ENCODE peak calls at places on chromosome 5, in nine cellular contexts. One of them, this sample, is unnamed.

GRCh38 chr5:139700711-139701693 is 52.9 kb downstream of the CXXC5 start:
- DNase-seq in endodermal cell: peak
- DNase-seq in CD8-positive, alpha-beta T cell: no peak
- DNase-seq in neural progenitor cell: peak
- DNase-seq in HCT116: no peak
- DNase-seq in brain microvascular endothelial cell: no peak
- DNase-seq in psoas muscle: no peak
- DNase-seq in mesendoderm: peak
- DNase-seq in HL-60: no peak
- DNase-seq in this sample: no peak

GRCh38 chr5:126676195-126676624 is 75.5 kb downstream of the PHAX start:
- DNase-seq in endodermal cell: peak
- DNase-seq in mesendoderm: peak
- DNase-seq in HCT116: peak
- DNase-seq in neural progenitor cell: peak
- DNase-seq in CD8-positive, alpha-beta T cell: peak
- DNase-seq in brain microvascular endothelial cell: peak
- DNase-seq in HL-60: no peak
- DNase-seq in psoas muscle: no peak
- DNase-seq in this sample: peak

GRCh38 chr5:78879541-78879940 is 105.6 kb downstream of the ARSB start:
- DNase-seq in CD8-positive, alpha-beta T cell: no peak
- DNase-seq in mesendoderm: no peak
- DNase-seq in endodermal cell: no peak
- DNase-seq in brain microvascular endothelial cell: no peak
- DNase-seq in neural progenitor cell: no peak
- DNase-seq in psoas muscle: no peak
- DNase-seq in HL-60: no peak
- DNase-seq in HCT116: no peak
- DNase-seq in this sample: no peak

GRCh38 chr5:93579561-93580386 is 1.2 kb downstream of the NR2F1-AS1 start:
- DNase-seq in HL-60: no peak
- DNase-seq in CD8-positive, alpha-beta T cell: no peak
- DNase-seq in mesendoderm: peak
- DNase-seq in HCT116: no peak
- DNase-seq in neural progenitor cell: peak
- DNase-seq in endodermal cell: peak
- DNase-seq in brain microvascular endothelial cell: no peak
- DNase-seq in psoas muscle: peak
- DNase-seq in this sample: no peak

GRCh38 chr5:69156456-69156855 is 10.5 kb upstream of the CCNB1 start:
- DNase-seq in neural progenitor cell: no peak
- DNase-seq in HL-60: no peak
- DNase-seq in endodermal cell: no peak
- DNase-seq in mesendoderm: no peak
- DNase-seq in HCT116: no peak
- DNase-seq in brain microvascular endothelial cell: no peak
- DNase-seq in psoas muscle: no peak
- DNase-seq in CD8-positive, alpha-beta T cell: no peak
- DNase-seq in this sample: no peak

GRCh38 chr5:36078430-36078829 is 11.7 kb upstream of the UGT3A2 start:
- DNase-seq in HCT116: no peak
- DNase-seq in psoas muscle: no peak
- DNase-seq in brain microvascular endothelial cell: no peak
- DNase-seq in mesendoderm: no peak
- DNase-seq in HL-60: no peak
- DNase-seq in endodermal cell: no peak
- DNase-seq in neural progenitor cell: no peak
- DNase-seq in CD8-positive, alpha-beta T cell: no peak
- DNase-seq in this sample: no peak

GRCh38 chr5:125657936-125658335 is 765.3 kb upstream of the GRAMD2B start:
- DNase-seq in brain microvascular endothelial cell: no peak
- DNase-seq in CD8-positive, alpha-beta T cell: no peak
- DNase-seq in HL-60: no peak
- DNase-seq in HCT116: no peak
- DNase-seq in endodermal cell: no peak
- DNase-seq in neural progenitor cell: no peak
- DNase-seq in psoas muscle: no peak
- DNase-seq in mesendoderm: no peak
- DNase-seq in this sample: no peak

GRCh38 chr5:140131967-140132409 is 6.3 kb downstream of the IGIP start:
- DNase-seq in endodermal cell: no peak
- DNase-seq in brain microvascular endothelial cell: peak
- DNase-seq in HL-60: no peak
- DNase-seq in psoas muscle: peak
- DNase-seq in neural progenitor cell: no peak
- DNase-seq in CD8-positive, alpha-beta T cell: no peak
- DNase-seq in mesendoderm: no peak
- DNase-seq in HCT116: peak
- DNase-seq in this sample: peak

GRCh38 chr5:123036391-123037103 is at the start of gene PPIC:
- DNase-seq in endodermal cell: peak
- DNase-seq in HCT116: peak
- DNase-seq in brain microvascular endothelial cell: peak
- DNase-seq in HL-60: no peak
- DNase-seq in mesendoderm: peak
- DNase-seq in CD8-positive, alpha-beta T cell: no peak
- DNase-seq in psoas muscle: peak
- DNase-seq in neural progenitor cell: peak
- DNase-seq in this sample: no peak

GRCh38 chr5:54360089-54360488 is 49.7 kb upstream of the ARL15 start:
- DNase-seq in mesendoderm: peak
- DNase-seq in CD8-positive, alpha-beta T cell: no peak
- DNase-seq in psoas muscle: no peak
- DNase-seq in neural progenitor cell: peak
- DNase-seq in brain microvascular endothelial cell: peak
- DNase-seq in HL-60: no peak
- DNase-seq in HCT116: no peak
- DNase-seq in endodermal cell: peak
- DNase-seq in this sample: no peak

GRCh38 chr5:61974680-61975079 is 331.3 kb upstream of the KIF2A start:
- DNase-seq in CD8-positive, alpha-beta T cell: no peak
- DNase-seq in neural progenitor cell: no peak
- DNase-seq in mesendoderm: no peak
- DNase-seq in brain microvascular endothelial cell: no peak
- DNase-seq in endodermal cell: no peak
- DNase-seq in HL-60: no peak
- DNase-seq in psoas muscle: no peak
- DNase-seq in HCT116: no peak
- DNase-seq in this sample: no peak

GRCh38 chr5:3325811-3326568 is 269.6 kb upstream of the IRX1 start:
- DNase-seq in HL-60: no peak
- DNase-seq in brain microvascular endothelial cell: no peak
- DNase-seq in HCT116: no peak
- DNase-seq in mesendoderm: no peak
- DNase-seq in CD8-positive, alpha-beta T cell: no peak
- DNase-seq in endodermal cell: peak
- DNase-seq in neural progenitor cell: no peak
- DNase-seq in psoas muscle: no peak
- DNase-seq in this sample: no peak

GRCh38 chr5:3326569-3327232 is 268.9 kb upstream of the IRX1 start:
- DNase-seq in CD8-positive, alpha-beta T cell: no peak
- DNase-seq in mesendoderm: peak
- DNase-seq in HCT116: no peak
- DNase-seq in HL-60: no peak
- DNase-seq in neural progenitor cell: no peak
- DNase-seq in endodermal cell: no peak
- DNase-seq in brain microvascular endothelial cell: no peak
- DNase-seq in psoas muscle: no peak
- DNase-seq in this sample: no peak

GRCh38 chr5:3323144-3323543 is 272.5 kb upstream of the IRX1 start:
- DNase-seq in HCT116: no peak
- DNase-seq in brain microvascular endothelial cell: no peak
- DNase-seq in psoas muscle: no peak
- DNase-seq in HL-60: no peak
- DNase-seq in neural progenitor cell: no peak
- DNase-seq in CD8-positive, alpha-beta T cell: no peak
- DNase-seq in mesendoderm: no peak
- DNase-seq in endodermal cell: no peak
- DNase-seq in this sample: no peak

GRCh38 chr5:3324421-3325101 is 271.1 kb upstream of the IRX1 start:
- DNase-seq in HL-60: no peak
- DNase-seq in endodermal cell: peak
- DNase-seq in mesendoderm: peak
- DNase-seq in HCT116: no peak
- DNase-seq in CD8-positive, alpha-beta T cell: no peak
- DNase-seq in neural progenitor cell: peak
- DNase-seq in psoas muscle: no peak
- DNase-seq in brain microvascular endothelial cell: no peak
- DNase-seq in this sample: no peak

DNA sequence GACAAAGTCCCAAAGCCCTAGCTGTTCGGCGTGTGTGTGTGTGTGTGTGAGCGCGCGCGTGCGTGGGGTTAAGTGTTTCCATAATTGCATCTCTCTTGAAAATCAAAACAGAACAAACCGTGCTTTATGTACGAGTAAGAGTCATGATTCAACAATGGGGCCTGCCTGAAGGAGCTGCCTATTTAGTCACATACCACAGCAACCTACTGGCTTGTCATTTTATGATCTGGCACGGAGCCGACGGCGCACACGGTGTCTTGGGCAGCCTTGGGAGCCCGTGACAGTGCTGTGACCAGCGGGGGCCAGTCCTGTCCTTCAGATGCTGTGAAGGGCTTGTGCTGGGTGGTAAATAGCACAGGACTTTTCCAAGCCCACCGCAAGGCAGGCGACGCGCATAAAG is 270.4 kb upstream of the IRX1 start:
- DNase-seq in mesendoderm: peak
- DNase-seq in endodermal cell: no peak
- DNase-seq in HCT116: no peak
- DNase-seq in neural progenitor cell: peak
- DNase-seq in brain microvascular endothelial cell: no peak
- DNase-seq in psoas muscle: no peak
- DNase-seq in HL-60: no peak
- DNase-seq in CD8-positive, alpha-beta T cell: no peak
- DNase-seq in this sample: peak
- H3K27ac ChIP-seq in mesendoderm: no peak
- H3K27ac ChIP-seq in endodermal cell: peak
- H3K27ac ChIP-seq in HCT116: no peak
- H3K27ac ChIP-seq in neural progenitor cell: no peak
- H3K27ac ChIP-seq in brain microvascular endothelial cell: no peak
- H3K27ac ChIP-seq in psoas muscle: no peak
- H3K27ac ChIP-seq in HL-60: no peak
- H3K27ac ChIP-seq in CD8-positive, alpha-beta T cell: no peak
- H3K27ac ChIP-seq in this sample: no peak

GRCh38 chr5:103569313-103570060 is 6.9 kb upstream of the NUDT12 start:
- DNase-seq in HCT116: no peak
- DNase-seq in HL-60: no peak
- DNase-seq in endodermal cell: no peak
- DNase-seq in neural progenitor cell: no peak
- DNase-seq in CD8-positive, alpha-beta T cell: no peak
- DNase-seq in psoas muscle: no peak
- DNase-seq in brain microvascular endothelial cell: no peak
- DNase-seq in mesendoderm: no peak
- DNase-seq in this sample: no peak
- H3K4me3 ChIP-seq in HCT116: no peak
- H3K4me3 ChIP-seq in HL-60: no peak
- H3K4me3 ChIP-seq in endodermal cell: no peak
- H3K4me3 ChIP-seq in neural progenitor cell: no peak
- H3K4me3 ChIP-seq in CD8-positive, alpha-beta T cell: no peak
- H3K4me3 ChIP-seq in psoas muscle: no peak
- H3K4me3 ChIP-seq in brain microvascular endothelial cell: no peak
- H3K4me3 ChIP-seq in mesendoderm: no peak
- H3K4me3 ChIP-seq in this sample: no peak

GRCh38 chr5:113025596-113025995 is 49.0 kb downstream of the DCP2 start:
- DNase-seq in neural progenitor cell: no peak
- DNase-seq in HL-60: no peak
- DNase-seq in endodermal cell: no peak
- DNase-seq in CD8-positive, alpha-beta T cell: no peak
- DNase-seq in HCT116: no peak
- DNase-seq in mesendoderm: no peak
- DNase-seq in brain microvascular endothelial cell: no peak
- DNase-seq in psoas muscle: no peak
- DNase-seq in this sample: no peak

GRCh38 chr5:113027015-113027414 is 50.4 kb downstream of the DCP2 start:
- DNase-seq in mesendoderm: no peak
- DNase-seq in HCT116: no peak
- DNase-seq in brain microvascular endothelial cell: no peak
- DNase-seq in psoas muscle: no peak
- DNase-seq in endodermal cell: no peak
- DNase-seq in CD8-positive, alpha-beta T cell: no peak
- DNase-seq in HL-60: no peak
- DNase-seq in neural progenitor cell: no peak
- DNase-seq in this sample: no peak

GRCh38 chr5:113024298-113024697 is 47.7 kb downstream of the DCP2 start:
- DNase-seq in HCT116: no peak
- DNase-seq in psoas muscle: no peak
- DNase-seq in CD8-positive, alpha-beta T cell: no peak
- DNase-seq in endodermal cell: no peak
- DNase-seq in HL-60: no peak
- DNase-seq in brain microvascular endothelial cell: no peak
- DNase-seq in mesendoderm: no peak
- DNase-seq in neural progenitor cell: no peak
- DNase-seq in this sample: no peak

GRCh38 chr5:113029614-113030013 is 53.0 kb downstream of the DCP2 start:
- DNase-seq in mesendoderm: no peak
- DNase-seq in brain microvascular endothelial cell: no peak
- DNase-seq in HL-60: no peak
- DNase-seq in psoas muscle: no peak
- DNase-seq in endodermal cell: no peak
- DNase-seq in CD8-positive, alpha-beta T cell: no peak
- DNase-seq in HCT116: no peak
- DNase-seq in neural progenitor cell: no peak
- DNase-seq in this sample: no peak

DNA sequence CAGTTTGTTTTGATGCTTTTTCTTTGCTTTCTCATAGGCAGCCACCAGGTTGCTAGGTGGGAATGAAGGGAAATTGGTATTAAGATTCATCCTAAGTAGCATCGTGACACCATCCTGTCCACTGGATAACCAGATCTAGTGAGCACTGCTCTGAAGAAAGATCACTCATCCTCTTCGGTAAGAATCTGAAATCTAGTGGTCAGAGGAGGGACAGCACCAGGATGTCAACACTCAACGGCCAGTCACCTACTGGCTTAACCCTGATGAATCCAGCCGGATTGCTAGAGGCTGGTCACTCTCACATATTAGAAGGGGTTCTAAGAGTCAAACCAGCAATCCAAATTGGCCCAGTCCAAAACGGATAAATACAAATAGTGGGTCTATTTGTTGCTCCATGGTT is 50.8 kb downstream of the DCP2 start:
- DNase-seq in mesendoderm: no peak
- DNase-seq in neural progenitor cell: no peak
- DNase-seq in HCT116: no peak
- DNase-seq in endodermal cell: no peak
- DNase-seq in HL-60: no peak
- DNase-seq in CD8-positive, alpha-beta T cell: no peak
- DNase-seq in brain microvascular endothelial cell: no peak
- DNase-seq in psoas muscle: no peak
- DNase-seq in this sample: no peak
- H3K27ac ChIP-seq in mesendoderm: no peak
- H3K27ac ChIP-seq in neural progenitor cell: no peak
- H3K27ac ChIP-seq in HCT116: no peak
- H3K27ac ChIP-seq in endodermal cell: no peak
- H3K27ac ChIP-seq in HL-60: no peak
- H3K27ac ChIP-seq in CD8-positive, alpha-beta T cell: no peak
- H3K27ac ChIP-seq in brain microvascular endothelial cell: no peak
- H3K27ac ChIP-seq in psoas muscle: no peak
- H3K27ac ChIP-seq in this sample: no peak

GRCh38 chr5:141560725-141561483 is 57.9 kb downstream of the DIAPH1 start:
- DNase-seq in endodermal cell: peak
- DNase-seq in mesendoderm: peak
- DNase-seq in HL-60: no peak
- DNase-seq in neural progenitor cell: peak
- DNase-seq in psoas muscle: peak
- DNase-seq in HCT116: peak
- DNase-seq in CD8-positive, alpha-beta T cell: no peak
- DNase-seq in brain microvascular endothelial cell: peak
- DNase-seq in this sample: no peak
- H3K4me3 ChIP-seq in endodermal cell: peak
- H3K4me3 ChIP-seq in mesendoderm: no peak
- H3K4me3 ChIP-seq in HL-60: no peak
- H3K4me3 ChIP-seq in neural progenitor cell: peak
- H3K4me3 ChIP-seq in psoas muscle: peak
- H3K4me3 ChIP-seq in HCT116: no peak
- H3K4me3 ChIP-seq in CD8-positive, alpha-beta T cell: no peak
- H3K4me3 ChIP-seq in brain microvascular endothelial cell: no peak
- H3K4me3 ChIP-seq in this sample: no peak